ENCODE peak calls at places on chromosome 21, in ten cellular contexts. One of them, this sample, is unnamed.

GRCh38 chr21:27526451-27526850 is 559.6 kb upstream of the ADAMTS5 start:
- DNase-seq in neuronal stem cell: no peak
- DNase-seq in Panc1: no peak
- DNase-seq in mammary epithelial cell: no peak
- DNase-seq in vagina: no peak
- DNase-seq in aorta: no peak
- DNase-seq in ovary: no peak
- DNase-seq in PC-9: no peak
- DNase-seq in esophagus squamous epithelium: no peak
- DNase-seq in endothelial cell of umbilical vein: no peak
- DNase-seq in this sample: no peak

GRCh38 chr21:32281531-32281930 is 2.7 kb upstream of the MIS18A start:
- DNase-seq in neuronal stem cell: no peak
- DNase-seq in Panc1: no peak
- DNase-seq in mammary epithelial cell: no peak
- DNase-seq in vagina: no peak
- DNase-seq in aorta: no peak
- DNase-seq in ovary: no peak
- DNase-seq in PC-9: no peak
- DNase-seq in esophagus squamous epithelium: no peak
- DNase-seq in endothelial cell of umbilical vein: no peak
- DNase-seq in this sample: no peak

GRCh38 chr21:39397651-39398385 is 47.8 kb downstream of the LCA5L start:
- DNase-seq in neuronal stem cell: no peak
- DNase-seq in Panc1: no peak
- DNase-seq in mammary epithelial cell: peak
- DNase-seq in vagina: no peak
- DNase-seq in aorta: no peak
- DNase-seq in ovary: no peak
- DNase-seq in PC-9: no peak
- DNase-seq in esophagus squamous epithelium: no peak
- DNase-seq in endothelial cell of umbilical vein: no peak
- DNase-seq in this sample: no peak

GRCh38 chr21:20443558-20444155 is 554.6 kb upstream of the NCAM2 start:
- DNase-seq in neuronal stem cell: peak
- DNase-seq in Panc1: no peak
- DNase-seq in mammary epithelial cell: no peak
- DNase-seq in vagina: no peak
- DNase-seq in aorta: no peak
- DNase-seq in ovary: no peak
- DNase-seq in PC-9: no peak
- DNase-seq in esophagus squamous epithelium: no peak
- DNase-seq in endothelial cell of umbilical vein: no peak
- DNase-seq in this sample: no peak

GRCh38 chr21:41374177-41374712 is 12.4 kb downstream of the MX2 start:
- DNase-seq in neuronal stem cell: no peak
- DNase-seq in Panc1: no peak
- DNase-seq in mammary epithelial cell: no peak
- DNase-seq in vagina: no peak
- DNase-seq in aorta: no peak
- DNase-seq in ovary: no peak
- DNase-seq in PC-9: no peak
- DNase-seq in esophagus squamous epithelium: no peak
- DNase-seq in endothelial cell of umbilical vein: no peak
- DNase-seq in this sample: no peak

GRCh38 chr21:43890042-43890441 is 25.0 kb downstream of the AGPAT3 start:
- DNase-seq in neuronal stem cell: no peak
- DNase-seq in Panc1: no peak
- DNase-seq in mammary epithelial cell: no peak
- DNase-seq in vagina: no peak
- DNase-seq in aorta: no peak
- DNase-seq in ovary: peak
- DNase-seq in PC-9: no peak
- DNase-seq in esophagus squamous epithelium: no peak
- DNase-seq in endothelial cell of umbilical vein: no peak
- DNase-seq in this sample: no peak

GRCh38 chr21:43585514-43585913 is 73.8 kb downstream of the HSF2BP start:
- DNase-seq in neuronal stem cell: no peak
- DNase-seq in Panc1: no peak
- DNase-seq in mammary epithelial cell: no peak
- DNase-seq in vagina: no peak
- DNase-seq in aorta: no peak
- DNase-seq in ovary: no peak
- DNase-seq in PC-9: no peak
- DNase-seq in esophagus squamous epithelium: no peak
- DNase-seq in endothelial cell of umbilical vein: no peak
- DNase-seq in this sample: no peak

GRCh38 chr21:44892536-44893277 is 19.2 kb upstream of the PTTG1IP start:
- DNase-seq in neuronal stem cell: peak
- DNase-seq in Panc1: no peak
- DNase-seq in mammary epithelial cell: peak
- DNase-seq in vagina: no peak
- DNase-seq in aorta: peak
- DNase-seq in ovary: peak
- DNase-seq in PC-9: peak
- DNase-seq in esophagus squamous epithelium: no peak
- DNase-seq in endothelial cell of umbilical vein: peak
- DNase-seq in this sample: peak

GRCh38 chr21:31731112-31731801 is 661 bp downstream of the SCAF4 start:
- DNase-seq in neuronal stem cell: peak
- DNase-seq in Panc1: no peak
- DNase-seq in mammary epithelial cell: no peak
- DNase-seq in vagina: no peak
- DNase-seq in aorta: peak
- DNase-seq in ovary: peak
- DNase-seq in PC-9: peak
- DNase-seq in esophagus squamous epithelium: no peak
- DNase-seq in endothelial cell of umbilical vein: no peak
- DNase-seq in this sample: peak

GRCh38 chr21:46160563-46161179 is 5.3 kb upstream of the FTCD start:
- DNase-seq in neuronal stem cell: no peak
- DNase-seq in Panc1: no peak
- DNase-seq in mammary epithelial cell: no peak
- DNase-seq in vagina: peak
- DNase-seq in aorta: peak
- DNase-seq in ovary: peak
- DNase-seq in PC-9: no peak
- DNase-seq in esophagus squamous epithelium: no peak
- DNase-seq in endothelial cell of umbilical vein: no peak
- DNase-seq in this sample: peak

GRCh38 chr21:37551406-37552355 is 185.1 kb downstream of the DYRK1A start:
- DNase-seq in neuronal stem cell: no peak
- DNase-seq in Panc1: no peak
- DNase-seq in mammary epithelial cell: no peak
- DNase-seq in vagina: no peak
- DNase-seq in aorta: no peak
- DNase-seq in ovary: peak
- DNase-seq in PC-9: no peak
- DNase-seq in esophagus squamous epithelium: no peak
- DNase-seq in endothelial cell of umbilical vein: peak
- DNase-seq in this sample: peak

GRCh38 chr21:36111238-36111637 is 23.6 kb upstream of the CBR3 start:
- DNase-seq in neuronal stem cell: no peak
- DNase-seq in Panc1: no peak
- DNase-seq in mammary epithelial cell: no peak
- DNase-seq in vagina: no peak
- DNase-seq in aorta: no peak
- DNase-seq in ovary: no peak
- DNase-seq in PC-9: no peak
- DNase-seq in esophagus squamous epithelium: no peak
- DNase-seq in endothelial cell of umbilical vein: no peak
- DNase-seq in this sample: no peak

GRCh38 chr21:39536835-39537234 is 75.9 kb upstream of the B3GALT5 start:
- DNase-seq in neuronal stem cell: no peak
- DNase-seq in Panc1: no peak
- DNase-seq in mammary epithelial cell: no peak
- DNase-seq in vagina: no peak
- DNase-seq in aorta: no peak
- DNase-seq in ovary: no peak
- DNase-seq in PC-9: no peak
- DNase-seq in esophagus squamous epithelium: no peak
- DNase-seq in endothelial cell of umbilical vein: no peak
- DNase-seq in this sample: no peak

GRCh38 chr21:26085100-26085499 is 85.5 kb downstream of the APP start:
- DNase-seq in neuronal stem cell: no peak
- DNase-seq in Panc1: no peak
- DNase-seq in mammary epithelial cell: no peak
- DNase-seq in vagina: no peak
- DNase-seq in aorta: no peak
- DNase-seq in ovary: no peak
- DNase-seq in PC-9: no peak
- DNase-seq in esophagus squamous epithelium: no peak
- DNase-seq in endothelial cell of umbilical vein: no peak
- DNase-seq in this sample: no peak

GRCh38 chr21:26080211-26080610 is 90.4 kb downstream of the APP start:
- DNase-seq in neuronal stem cell: no peak
- DNase-seq in Panc1: no peak
- DNase-seq in mammary epithelial cell: no peak
- DNase-seq in vagina: no peak
- DNase-seq in aorta: no peak
- DNase-seq in ovary: no peak
- DNase-seq in PC-9: no peak
- DNase-seq in esophagus squamous epithelium: no peak
- DNase-seq in endothelial cell of umbilical vein: no peak
- DNase-seq in this sample: no peak

GRCh38 chr21:26085882-26086281 is 84.7 kb downstream of the APP start:
- DNase-seq in neuronal stem cell: no peak
- DNase-seq in Panc1: no peak
- DNase-seq in mammary epithelial cell: no peak
- DNase-seq in vagina: no peak
- DNase-seq in aorta: no peak
- DNase-seq in ovary: no peak
- DNase-seq in PC-9: no peak
- DNase-seq in esophagus squamous epithelium: no peak
- DNase-seq in endothelial cell of umbilical vein: no peak
- DNase-seq in this sample: no peak

GRCh38 chr21:26079376-26079775 is 91.2 kb downstream of the APP start:
- DNase-seq in neuronal stem cell: no peak
- DNase-seq in Panc1: no peak
- DNase-seq in mammary epithelial cell: no peak
- DNase-seq in vagina: no peak
- DNase-seq in aorta: no peak
- DNase-seq in ovary: no peak
- DNase-seq in PC-9: no peak
- DNase-seq in esophagus squamous epithelium: no peak
- DNase-seq in endothelial cell of umbilical vein: no peak
- DNase-seq in this sample: no peak

GRCh38 chr21:26082549-26082948 is 88.0 kb downstream of the APP start:
- DNase-seq in neuronal stem cell: no peak
- DNase-seq in Panc1: no peak
- DNase-seq in mammary epithelial cell: no peak
- DNase-seq in vagina: no peak
- DNase-seq in aorta: no peak
- DNase-seq in ovary: no peak
- DNase-seq in PC-9: no peak
- DNase-seq in esophagus squamous epithelium: no peak
- DNase-seq in endothelial cell of umbilical vein: no peak
- DNase-seq in this sample: no peak
- H3K27ac ChIP-seq in neuronal stem cell: no peak
- H3K27ac ChIP-seq in Panc1: no peak
- H3K27ac ChIP-seq in mammary epithelial cell: no peak
- H3K27ac ChIP-seq in vagina: no peak
- H3K27ac ChIP-seq in aorta: no peak
- H3K27ac ChIP-seq in ovary: no peak
- H3K27ac ChIP-seq in PC-9: no peak
- H3K27ac ChIP-seq in esophagus squamous epithelium: no peak
- H3K27ac ChIP-seq in endothelial cell of umbilical vein: no peak
- H3K27ac ChIP-seq in this sample: no peak

DNA sequence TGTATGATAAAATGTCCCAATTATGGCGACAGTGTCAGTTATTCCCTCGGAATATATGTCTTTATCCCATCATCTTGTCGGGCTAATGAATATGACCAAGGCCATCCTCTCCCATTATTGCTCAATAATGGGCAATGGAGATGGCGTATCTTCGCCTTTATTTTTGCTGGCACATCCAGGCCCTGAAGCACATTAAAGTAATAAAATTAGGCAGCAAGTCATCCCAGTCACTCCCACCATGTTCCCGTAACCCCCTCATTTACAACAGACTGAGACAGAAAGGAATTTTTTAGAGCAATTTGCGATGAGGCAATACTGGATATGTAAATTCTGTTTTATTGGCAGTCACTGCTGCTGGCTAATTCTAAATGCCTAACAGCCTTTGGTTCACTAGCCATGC is 35.3 kb downstream of the CLIC6 start:
- DNase-seq in neuronal stem cell: no peak
- DNase-seq in Panc1: no peak
- DNase-seq in mammary epithelial cell: no peak
- DNase-seq in vagina: no peak
- DNase-seq in aorta: no peak
- DNase-seq in ovary: no peak
- DNase-seq in PC-9: no peak
- DNase-seq in esophagus squamous epithelium: no peak
- DNase-seq in endothelial cell of umbilical vein: no peak
- DNase-seq in this sample: no peak
- H3K27ac ChIP-seq in neuronal stem cell: no peak
- H3K27ac ChIP-seq in Panc1: no peak
- H3K27ac ChIP-seq in mammary epithelial cell: no peak
- H3K27ac ChIP-seq in vagina: peak
- H3K27ac ChIP-seq in aorta: no peak
- H3K27ac ChIP-seq in ovary: no peak
- H3K27ac ChIP-seq in PC-9: no peak
- H3K27ac ChIP-seq in esophagus squamous epithelium: no peak
- H3K27ac ChIP-seq in endothelial cell of umbilical vein: no peak
- H3K27ac ChIP-seq in this sample: no peak

DNA sequence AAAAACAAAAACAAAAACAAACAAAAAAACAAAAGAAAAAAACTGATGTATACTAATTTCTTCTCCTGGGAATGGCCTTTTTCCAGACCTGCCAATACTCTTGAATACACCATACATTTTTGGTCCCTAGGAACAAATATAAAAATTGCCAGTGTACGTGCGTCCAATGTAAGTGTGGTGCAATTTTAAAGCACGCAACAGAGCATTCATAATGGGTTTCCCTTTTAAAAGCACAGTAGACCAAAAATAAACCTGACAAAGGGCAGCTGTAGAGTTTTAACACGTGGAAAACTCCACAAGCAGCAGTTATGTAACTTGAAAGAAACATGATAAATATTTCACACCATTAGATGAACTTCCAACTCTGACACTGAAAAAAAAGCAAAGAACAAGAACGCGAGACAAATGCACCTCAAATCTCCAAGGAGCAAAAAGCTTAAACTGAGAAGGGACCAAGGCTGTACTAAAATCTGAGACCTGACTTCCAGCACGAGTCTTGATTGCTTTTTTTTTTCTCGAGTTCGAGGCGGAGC is 358 bp upstream of the JAM2 start:
- DNase-seq in neuronal stem cell: peak
- DNase-seq in Panc1: no peak
- DNase-seq in mammary epithelial cell: no peak
- DNase-seq in vagina: no peak
- DNase-seq in aorta: no peak
- DNase-seq in ovary: no peak
- DNase-seq in PC-9: no peak
- DNase-seq in esophagus squamous epithelium: no peak
- DNase-seq in endothelial cell of umbilical vein: peak
- DNase-seq in this sample: no peak
- H3K27ac ChIP-seq in neuronal stem cell: no peak
- H3K27ac ChIP-seq in Panc1: no peak
- H3K27ac ChIP-seq in mammary epithelial cell: no peak
- H3K27ac ChIP-seq in vagina: peak
- H3K27ac ChIP-seq in aorta: no peak
- H3K27ac ChIP-seq in ovary: peak
- H3K27ac ChIP-seq in PC-9: no peak
- H3K27ac ChIP-seq in esophagus squamous epithelium: peak
- H3K27ac ChIP-seq in endothelial cell of umbilical vein: no peak
- H3K27ac ChIP-seq in this sample: peak

GRCh38 chr21:15848632-15849031 is 118.8 kb downstream of the USP25 start:
- DNase-seq in neuronal stem cell: no peak
- DNase-seq in Panc1: no peak
- DNase-seq in mammary epithelial cell: peak
- DNase-seq in vagina: no peak
- DNase-seq in aorta: no peak
- DNase-seq in ovary: no peak
- DNase-seq in PC-9: no peak
- DNase-seq in esophagus squamous epithelium: no peak
- DNase-seq in endothelial cell of umbilical vein: peak
- DNase-seq in this sample: no peak
- H3K27ac ChIP-seq in neuronal stem cell: no peak
- H3K27ac ChIP-seq in Panc1: no peak
- H3K27ac ChIP-seq in mammary epithelial cell: no peak
- H3K27ac ChIP-seq in vagina: no peak
- H3K27ac ChIP-seq in aorta: no peak
- H3K27ac ChIP-seq in ovary: no peak
- H3K27ac ChIP-seq in PC-9: peak
- H3K27ac ChIP-seq in esophagus squamous epithelium: no peak
- H3K27ac ChIP-seq in endothelial cell of umbilical vein: peak
- H3K27ac ChIP-seq in this sample: no peak

This sample was measured in testis.